ENCODE peak calls at places on chromosomes 13 and 19, in seven cellular contexts. Y is K562, A is breast epithelium, S is suprapubic skin, G is stomach, U is spleen, M is vagina. K is an unnamed sample.

GRCh38 chr13:36806102-36806501 is 12.9 kb upstream of the RFXAP start:
- DNase-seq in Y (no peak), A (no peak), S (no peak), G (no peak), U (no peak), M (no peak), K (no peak)

GRCh38 chr13:30112602-30113435 is 194.5 kb downstream of the KATNAL1 start:
- DNase-seq in Y (peak), A (peak), S (peak), G (peak), U (peak), M (no peak), K (peak)

GRCh38 chr19:48102870-48103751 is 7.5 kb downstream of the PLA2G4C start:
- DNase-seq in Y (peak), A (no peak), S (no peak), G (no peak), U (no peak), M (no peak), K (no peak)

GRCh38 chr13:39159393-39159792 is 121.1 kb downstream of the NHLRC3 start:
- DNase-seq in Y (no peak), A (no peak), S (no peak), G (no peak), U (no peak), M (no peak), K (no peak)

GRCh38 chr19:46802152-46802551 is 13.8 kb upstream of the SLC1A5 start:
- DNase-seq in Y (no peak), A (no peak), S (no peak), G (no peak), U (no peak), M (no peak), K (no peak)

GRCh38 chr19:2494447-2495129 is 18.7 kb downstream of the GADD45B start:
- DNase-seq in Y (peak), A (peak), S (peak), G (peak), U (peak), M (no peak), K (peak)

GRCh38 chr13:113735194-113735593 is 23.8 kb upstream of the TMEM255B start:
- DNase-seq in Y (no peak), A (no peak), S (no peak), G (no peak), U (peak), M (no peak), K (no peak)

GRCh38 chr19:13053761-13054604 is 48.7 kb downstream of the LYL1 start:
- DNase-seq in Y (no peak), A (peak), S (peak), G (peak), U (no peak), M (no peak), K (no peak)

GRCh38 chr13:27830010-27830409 is 37.7 kb downstream of the GSX1 start:
- DNase-seq in Y (peak), A (no peak), S (no peak), G (peak), U (peak), M (no peak), K (peak)

GRCh38 chr19:40739030-40739839 is 11.0 kb downstream of the ACTMAP start:
- DNase-seq in Y (no peak), A (no peak), S (no peak), G (no peak), U (no peak), M (no peak), K (no peak)

DNA sequence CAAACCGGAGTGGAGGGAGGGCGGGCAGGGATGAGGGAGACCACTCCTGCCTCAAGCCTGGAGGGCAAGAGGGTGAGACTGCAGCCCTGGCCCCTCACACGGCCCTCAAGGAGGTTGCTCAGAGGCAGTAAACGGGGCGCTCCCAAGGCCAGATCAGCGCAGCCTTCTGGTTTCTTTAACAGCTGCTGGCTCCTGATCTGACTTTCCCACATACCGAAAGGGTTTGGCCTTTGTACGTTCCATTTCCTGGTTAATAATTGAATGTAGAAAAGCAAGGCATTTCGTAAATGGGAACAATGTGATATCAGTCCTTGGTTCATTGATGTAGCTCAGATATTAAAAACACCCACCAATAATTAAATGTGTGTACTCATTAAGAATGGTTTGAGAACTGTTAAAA is 71.5 kb downstream of the GGACT start:
- DNase-seq in Y (no peak), A (no peak), S (no peak), G (peak), U (no peak), M (no peak), K (no peak)
- TF ChIP-seq POLR2A in Y (no peak), A (no peak), S (no peak), G (no peak), U (no peak), M (no peak), K (no peak)

DNA sequence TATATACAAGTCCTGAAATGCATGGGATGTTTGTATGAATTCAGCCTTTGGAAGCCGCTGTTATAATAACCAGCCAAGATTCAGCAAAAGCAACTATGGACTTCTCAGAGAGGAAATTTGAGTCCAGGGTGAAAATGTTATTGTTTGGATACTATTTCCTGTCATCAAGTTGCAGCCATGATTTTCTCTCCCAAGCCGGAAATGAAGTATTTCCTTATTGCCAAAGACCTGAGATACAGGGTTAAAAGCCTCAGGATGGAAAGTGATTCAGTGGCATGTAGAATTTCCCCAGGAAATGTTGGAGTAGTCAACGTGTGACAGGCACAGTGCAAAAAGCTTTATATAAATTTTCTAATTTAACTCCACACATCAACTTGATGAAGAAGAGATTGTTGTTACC is 133.8 kb downstream of the IRS2 start:
- DNase-seq in Y (no peak), A (no peak), S (no peak), G (no peak), U (no peak), M (no peak), K (no peak)
- TF ChIP-seq POLR2AphosphoS5 in Y (no peak), A (no peak), S (no peak), G (no peak), U (no peak), M (no peak), K (no peak)

GRCh38 chr19:15374796-15375440 is 4.7 kb downstream of the AKAP8 start:
- DNase-seq in Y (no peak), A (no peak), S (no peak), G (no peak), U (peak), M (no peak), K (no peak)
- TF ChIP-seq POLR2A in Y (no peak), A (no peak), S (no peak), G (no peak), U (no peak), M (no peak), K (no peak)

DNA sequence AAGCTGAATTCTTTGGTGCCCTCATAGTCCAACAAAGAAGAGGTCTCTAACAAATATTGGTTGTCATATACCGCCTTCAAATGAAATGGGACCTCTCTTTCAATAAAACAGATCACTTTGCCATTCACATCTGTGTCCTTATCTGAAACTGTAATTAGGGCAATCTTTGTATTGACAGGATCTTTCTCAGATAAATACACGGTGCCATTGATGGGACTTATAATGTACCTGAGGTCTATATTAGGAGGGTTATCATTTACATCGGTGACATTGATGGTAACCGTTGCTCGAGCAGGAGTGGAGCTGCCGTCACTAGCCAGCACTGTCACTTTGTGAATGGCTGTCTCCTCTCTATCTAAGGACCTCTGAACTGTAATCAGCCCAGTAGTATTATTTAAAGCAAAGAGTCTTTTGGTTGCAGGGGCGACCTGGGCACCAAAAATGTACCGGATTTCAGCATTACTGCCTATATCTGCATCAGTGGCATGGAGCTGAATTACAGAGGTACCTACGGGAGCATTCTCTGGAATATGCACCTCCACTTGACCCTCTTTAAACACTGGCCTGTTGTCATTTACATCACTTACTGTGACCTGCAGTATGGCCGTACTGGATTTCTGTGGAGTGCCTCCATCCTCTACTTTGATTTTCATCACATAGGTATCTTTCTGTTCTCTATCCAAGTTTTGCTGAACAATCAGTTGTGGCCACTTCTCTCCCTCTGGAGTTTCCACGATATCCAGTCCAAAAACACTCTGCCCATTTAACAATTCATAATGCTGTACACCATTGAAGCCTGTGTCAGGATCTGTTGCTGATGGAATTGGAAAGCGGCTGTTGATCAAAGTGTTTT is 2.8 kb downstream of the PCDH9 start:
- DNase-seq in Y (no peak), A (no peak), S (no peak), G (no peak), U (no peak), M (no peak), K (no peak)
- TF ChIP-seq POLR2AphosphoS5 in Y (no peak), A (no peak), S (no peak), G (no peak), U (no peak), M (no peak), K (no peak)

DNA sequence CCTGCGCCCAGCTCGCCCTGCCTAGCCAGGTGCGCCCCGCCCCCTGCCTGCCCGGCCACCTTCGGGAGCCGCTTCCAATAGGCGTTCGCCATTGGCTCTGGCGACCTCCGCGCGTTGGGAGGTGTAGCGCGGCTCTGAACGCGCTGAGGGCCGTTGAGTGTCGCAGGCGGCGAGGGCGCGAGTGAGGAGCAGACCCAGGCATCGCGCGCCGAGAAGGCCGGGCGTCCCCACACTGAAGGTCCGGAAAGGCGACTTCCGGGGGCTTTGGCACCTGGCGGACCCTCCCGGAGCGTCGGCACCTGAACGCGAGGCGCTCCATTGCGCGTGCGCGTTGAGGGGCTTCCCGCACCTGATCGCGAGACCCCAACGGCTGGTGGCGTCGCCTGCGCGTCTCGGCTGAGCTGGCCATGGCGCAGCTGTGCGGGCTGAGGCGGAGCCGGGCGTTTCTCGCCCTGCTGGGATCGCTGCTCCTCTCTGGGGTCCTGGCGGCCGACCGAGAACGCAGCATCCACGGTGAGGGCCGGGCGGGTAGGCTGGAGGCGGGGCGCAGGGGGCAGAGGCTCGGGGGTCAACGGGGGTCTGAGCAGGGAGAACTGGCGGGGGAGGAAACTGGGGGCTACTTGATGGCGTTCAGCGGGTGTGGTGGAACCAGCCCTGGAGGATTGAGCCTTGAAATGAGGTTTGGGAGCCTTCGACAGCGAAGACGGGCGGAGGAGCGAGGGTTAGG is at the start of gene SPINT2:
- DNase-seq in Y (no peak), A (no peak), S (peak), G (no peak), U (peak), M (no peak), K (peak)
- TF ChIP-seq POLR2A in Y (no peak), A (peak), S (no peak), G (peak), U (no peak), M (no peak), K (no peak)

K was measured in GM12891.